ENCODE peak calls at places on chromosomes 6 and 20, in seven cellular contexts. L is Peyer's patch, P is HFFc6, Q is adrenal gland, K is AG10803, R is glutamatergic neuron, W is mesothelial cell of epicardium. M is an unnamed sample.

GRCh38 chr20:34525709-34526416 is 9.6 kb downstream of the DYNLRB1 start:
- DNase-seq in L (peak), P (peak), Q (peak), K (peak), R (no peak), W (peak), M (no peak)

GRCh38 chr20:37984018-37984785 is 49.1 kb downstream of the TTI1 start:
- DNase-seq in L (no peak), P (no peak), Q (peak), K (no peak), R (no peak), W (no peak), M (no peak)

GRCh38 chr6:80550748-80551147 is 444.3 kb downstream of the BCKDHB start:
- DNase-seq in L (no peak), P (no peak), Q (no peak), K (no peak), R (no peak), W (no peak), M (no peak)

GRCh38 chr6:107616776-107617175 is 126.9 kb downstream of the SOBP start:
- DNase-seq in L (no peak), P (no peak), Q (no peak), K (no peak), R (no peak), W (no peak), M (no peak)

GRCh38 chr20:24768226-24768625 is 180.8 kb upstream of the CST7 start:
- DNase-seq in L (no peak), P (no peak), Q (no peak), K (no peak), R (no peak), W (peak), M (no peak)

GRCh38 chr6:169702640-169703246 is 817 bp downstream of the C6orf120 start:
- DNase-seq in L (no peak), P (no peak), Q (no peak), K (no peak), R (peak), W (no peak), M (peak)

GRCh38 chr20:54084727-54085368 is 14.5 kb upstream of the BCAS1 start:
- DNase-seq in L (no peak), P (peak), Q (no peak), K (peak), R (no peak), W (no peak), M (no peak)

GRCh38 chr6:136113736-136114173 is 136.4 kb downstream of the MTFR2 start:
- DNase-seq in L (no peak), P (peak), Q (peak), K (peak), R (peak), W (peak), M (no peak)

GRCh38 chr20:63979549-63980316 is at the start of gene SAMD10:
- DNase-seq in L (peak), P (no peak), Q (no peak), K (no peak), R (peak), W (peak), M (peak)

GRCh38 chr20:13166006-13166405 is 55.1 kb upstream of the ISM1 start:
- DNase-seq in L (no peak), P (no peak), Q (no peak), K (no peak), R (no peak), W (no peak), M (no peak)

GRCh38 chr20:32965581-32966373 is 38.5 kb downstream of the SUN5 start:
- DNase-seq in L (no peak), P (no peak), Q (no peak), K (no peak), R (no peak), W (peak), M (no peak)

GRCh38 chr20:33444797-33445560 is 1.4 kb upstream of the SNTA1 start:
- DNase-seq in L (no peak), P (no peak), Q (peak), K (no peak), R (no peak), W (no peak), M (no peak)

GRCh38 chr6:96156425-96156824 is 140.7 kb downstream of the FUT9 start:
- DNase-seq in L (no peak), P (no peak), Q (no peak), K (no peak), R (no peak), W (peak), M (no peak)

GRCh38 chr6:45450801-45451200 is 73.1 kb upstream of the SUPT3H start:
- DNase-seq in L (no peak), P (no peak), Q (no peak), K (no peak), R (no peak), W (no peak), M (no peak)

GRCh38 chr6:2375443-2375842 is 130.0 kb upstream of the GMDS start:
- DNase-seq in L (no peak), P (no peak), Q (no peak), K (no peak), R (no peak), W (no peak), M (no peak)

GRCh38 chr6:37339911-37340638 is 13.7 kb upstream of the RNF8 start:
- DNase-seq in L (no peak), P (no peak), Q (no peak), K (peak), R (no peak), W (no peak), M (no peak)

GRCh38 chr20:3749689-3750639 is 17.5 kb downstream of the HSPA12B start:
- DNase-seq in L (peak), P (no peak), Q (peak), K (no peak), R (peak), W (peak), M (no peak)

GRCh38 chr6:29737707-29738630 is 14.7 kb downstream of the HLA-F start:
- DNase-seq in L (no peak), P (peak), Q (peak), K (peak), R (peak), W (no peak), M (peak)

GRCh38 chr6:127384007-127384406 is 40.6 kb upstream of the ECHDC1 start:
- DNase-seq in L (no peak), P (no peak), Q (no peak), K (peak), R (no peak), W (no peak), M (no peak)

GRCh38 chr6:27176096-27176495 is 71.4 kb upstream of the PRSS16 start:
- DNase-seq in L (no peak), P (peak), Q (no peak), K (peak), R (no peak), W (no peak), M (no peak)

GRCh38 chr6:11218827-11219826 is 13.3 kb downstream of the NEDD9 start:
- DNase-seq in L (no peak), P (no peak), Q (peak), K (no peak), R (no peak), W (no peak), M (no peak)

GRCh38 chr6:52858416-52858815 is 17.8 kb upstream of the GSTA5 start:
- DNase-seq in L (no peak), P (no peak), Q (no peak), K (no peak), R (no peak), W (no peak), M (no peak)

GRCh38 chr6:19712012-19712688 is 125.0 kb upstream of the ID4 start:
- DNase-seq in L (no peak), P (no peak), Q (no peak), K (no peak), R (no peak), W (no peak), M (no peak)

GRCh38 chr20:20712004-20712473 is 405 bp downstream of the RALGAPA2 start:
- DNase-seq in L (no peak), P (no peak), Q (peak), K (no peak), R (peak), W (peak), M (no peak)

GRCh38 chr20:62183426-62184142 is 756 bp downstream of the MTG2 start:
- DNase-seq in L (no peak), P (no peak), Q (peak), K (no peak), R (peak), W (no peak), M (no peak)

GRCh38 chr6:82185948-82186347 is 61.6 kb downstream of the IBTK start:
- DNase-seq in L (no peak), P (no peak), Q (no peak), K (peak), R (no peak), W (no peak), M (no peak)

GRCh38 chr20:61100489-61100888 is 151.6 kb upstream of the CDH4 start:
- DNase-seq in L (no peak), P (no peak), Q (no peak), K (no peak), R (no peak), W (no peak), M (no peak)

GRCh38 chr20:34377072-34377847 is 14.2 kb downstream of the ITCH start:
- DNase-seq in L (no peak), P (no peak), Q (no peak), K (no peak), R (no peak), W (no peak), M (no peak)

GRCh38 chr6:56541736-56542366 is 100.8 kb downstream of the DST start:
- DNase-seq in L (no peak), P (no peak), Q (no peak), K (no peak), R (no peak), W (no peak), M (no peak)

GRCh38 chr6:124958759-124959354 is 3.4 kb upstream of the RNF217 start:
- DNase-seq in L (no peak), P (peak), Q (no peak), K (peak), R (no peak), W (no peak), M (no peak)

GRCh38 chr6:119764927-119765681 is 415.5 kb upstream of the MAN1A1 start:
- DNase-seq in L (no peak), P (no peak), Q (no peak), K (no peak), R (no peak), W (no peak), M (no peak)

GRCh38 chr6:31541658-31542521 is at the start of gene DDX39B:
- DNase-seq in L (peak), P (peak), Q (peak), K (peak), R (peak), W (peak), M (peak)
- TF ChIP-seq CTCF in L (no peak), P (no peak), Q (no peak), K (no peak), R (no peak), W (no peak), M (no peak)

GRCh38 chr20:36573103-36573797 is at the start of gene TGIF2:
- DNase-seq in L (peak), P (peak), Q (peak), K (peak), R (peak), W (peak), M (peak)

GRCh38 chr20:36574278-36575065 is 1.1 kb downstream of the TGIF2 start:
- DNase-seq in L (peak), P (no peak), Q (peak), K (peak), R (peak), W (peak), M (peak)

GRCh38 chr20:36572701-36573102 is 695 bp upstream of the TGIF2 start:
- DNase-seq in L (no peak), P (peak), Q (peak), K (peak), R (no peak), W (peak), M (peak)

GRCh38 chr20:36573798-36574277 is 441 bp downstream of the TGIF2 start:
- DNase-seq in L (peak), P (no peak), Q (peak), K (no peak), R (no peak), W (peak), M (no peak)

DNA sequence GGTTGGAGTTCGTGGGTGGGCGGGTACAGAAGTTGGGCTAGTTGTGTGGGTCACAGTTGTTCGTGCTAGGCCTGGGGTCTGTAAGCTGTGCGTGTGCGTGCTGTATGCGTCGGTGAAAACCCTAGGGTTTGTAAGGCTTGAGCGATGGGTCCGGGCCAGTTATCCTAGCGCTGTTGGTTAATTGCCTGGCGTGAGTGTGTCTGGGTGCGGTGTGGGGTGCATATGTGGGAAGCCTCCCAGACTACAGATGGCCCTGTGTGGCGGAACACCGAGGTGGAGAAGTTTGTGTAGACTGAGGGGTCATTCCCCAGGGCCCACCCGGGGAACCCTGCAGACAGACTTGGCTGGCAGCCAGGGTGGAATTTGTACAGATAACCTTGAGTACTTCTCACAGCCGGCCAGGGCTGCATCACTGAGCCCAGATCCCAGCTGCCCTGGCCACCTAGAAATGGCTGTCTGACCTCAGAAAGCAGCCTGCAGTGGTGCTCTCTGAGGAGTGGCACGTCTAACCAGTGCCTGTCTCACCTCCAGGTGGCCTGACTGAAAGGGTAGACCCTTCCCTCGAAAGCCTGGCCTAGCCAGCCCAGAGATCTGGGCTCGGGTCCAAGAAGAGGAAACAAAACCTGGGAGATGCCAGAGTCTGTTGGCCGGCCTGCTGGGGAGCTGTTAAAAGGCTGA is 1.8 kb downstream of the TGIF2 start:
- DNase-seq in L (peak), P (peak), Q (peak), K (peak), R (peak), W (peak), M (peak)
- TF ChIP-seq CTCF in L (no peak), P (no peak), Q (no peak), K (no peak), R (no peak), W (no peak), M (no peak)

DNA sequence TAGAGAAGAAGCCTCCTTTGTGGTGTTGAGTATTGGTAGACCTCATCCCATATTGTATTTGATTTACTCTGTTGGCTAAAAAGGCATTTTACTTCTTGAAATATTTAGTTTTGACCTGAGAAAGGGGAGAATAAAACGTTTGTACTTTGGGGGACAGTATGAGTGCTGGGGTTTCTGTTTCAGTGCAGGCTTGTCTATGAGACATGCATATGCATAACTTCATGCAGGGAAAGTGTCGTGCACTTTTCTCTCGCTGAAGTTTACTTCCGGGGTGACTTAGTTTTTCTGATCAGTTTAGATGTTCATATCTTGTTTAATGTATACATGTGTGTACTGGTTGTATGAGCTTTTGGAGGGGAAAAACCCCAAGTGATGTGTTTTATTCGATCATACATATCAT is 59.5 kb downstream of the UTRN start:
- DNase-seq in L (no peak), P (no peak), Q (no peak), K (no peak), R (no peak), W (no peak), M (no peak)
- TF ChIP-seq CTCF in L (no peak), P (no peak), Q (no peak), K (no peak), R (no peak), W (no peak), M (no peak)

GRCh38 chr6:76881414-76881813 is 581.9 kb downstream of the HTR1B start:
- DNase-seq in L (no peak), P (no peak), Q (no peak), K (peak), R (no peak), W (no peak), M (no peak)

GRCh38 chr6:76876922-76877553 is 586.3 kb downstream of the HTR1B start:
- DNase-seq in L (no peak), P (no peak), Q (peak), K (no peak), R (peak), W (peak), M (no peak)
- TF ChIP-seq CTCF in L (no peak), P (no peak), Q (no peak), K (no peak), R (peak), W (peak), M (no peak)

DNA sequence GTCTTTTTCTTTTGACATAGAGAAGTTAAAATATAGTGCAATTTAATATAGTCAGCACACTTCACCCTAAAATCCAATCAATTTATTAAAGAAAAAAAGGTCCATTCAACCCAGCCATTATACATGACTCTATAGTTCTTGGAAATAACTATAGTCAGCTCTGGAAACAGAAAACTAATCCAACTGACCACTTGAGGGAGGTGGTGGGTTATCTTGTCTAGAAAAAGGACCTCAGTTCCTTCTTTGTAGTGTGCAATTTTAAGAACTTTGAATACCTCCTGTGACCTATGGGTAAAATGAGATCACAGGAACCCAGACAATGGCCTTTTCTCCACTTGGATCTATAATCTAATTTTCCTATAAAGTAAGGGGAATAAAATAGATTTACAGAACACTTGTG is 163.6 kb upstream of the CENPW start:
- DNase-seq in L (no peak), P (no peak), Q (no peak), K (no peak), R (no peak), W (no peak), M (no peak)
- TF ChIP-seq CTCF in L (no peak), P (peak), Q (no peak), K (peak), R (peak), W (no peak), M (no peak)

GRCh38 chr20:41352106-41352505 is 11.5 kb downstream of the LPIN3 start:
- DNase-seq in L (no peak), P (no peak), Q (no peak), K (no peak), R (no peak), W (no peak), M (no peak)
- TF ChIP-seq CTCF in L (no peak), P (peak), Q (no peak), K (peak), R (peak), W (no peak), M (no peak)

GRCh38 chr6:151682251-151682650 is 125.2 kb upstream of the ESR1 start:
- DNase-seq in L (no peak), P (no peak), Q (no peak), K (no peak), R (no peak), W (no peak), M (no peak)
- TF ChIP-seq CTCF in L (no peak), P (no peak), Q (no peak), K (no peak), R (no peak), W (no peak), M (no peak)

GRCh38 chr6:166031275-166031674 is 136.4 kb downstream of the TBXT start:
- DNase-seq in L (no peak), P (no peak), Q (no peak), K (no peak), R (no peak), W (no peak), M (no peak)

GRCh38 chr6:166029506-166029905 is 138.1 kb downstream of the TBXT start:
- DNase-seq in L (no peak), P (no peak), Q (no peak), K (no peak), R (no peak), W (no peak), M (no peak)

GRCh38 chr6:166036321-166037105 is 131.1 kb downstream of the TBXT start:
- DNase-seq in L (no peak), P (no peak), Q (no peak), K (no peak), R (no peak), W (no peak), M (no peak)

GRCh38 chr6:166027761-166028160 is 139.9 kb downstream of the TBXT start:
- DNase-seq in L (no peak), P (no peak), Q (no peak), K (peak), R (no peak), W (no peak), M (no peak)

GRCh38 chr6:166032366-166033171 is 135.1 kb downstream of the TBXT start:
- DNase-seq in L (no peak), P (no peak), Q (peak), K (peak), R (no peak), W (no peak), M (no peak)
- TF ChIP-seq CTCF in L (no peak), P (peak), Q (no peak), K (peak), R (peak), W (peak), M (no peak)

GRCh38 chr20:1227121-1227582 is 1.3 kb downstream of the RAD21L1 start:
- DNase-seq in L (no peak), P (no peak), Q (no peak), K (no peak), R (no peak), W (no peak), M (no peak)
- TF ChIP-seq CTCF in L (no peak), P (no peak), Q (no peak), K (no peak), R (no peak), W (no peak), M (no peak)